ENCODE peak calls at places on chromosomes 3 and 15, in ten cellular contexts. L is ureter, J is sciatic nerve, R is NCI-H748 treated with DMSO at 0.1 percent for 48 hours, B is T47D, U is NCI-H1694 treated with DMSO at 0.1 percent for 48 hours, Q is NCI-H1092, V is ELR, K is GM18507, W is left ventricle myocardium inferior. T is an unnamed sample.

GRCh38 chr15:25062551-25063430 is 108.0 kb downstream of the SNRPN start:
- DNase-seq in L (no peak), J (peak; percentile 14), R (no peak), B (no peak), U (no peak), Q (no peak), V (no peak), K (no peak), W (no peak), T (no peak)

GRCh38 chr3:189188466-189188865 is 16.7 kb downstream of the TPRG1 start:
- DNase-seq in L (no peak), J (no peak), R (no peak), B (peak; percentile 46), U (no peak), Q (no peak), V (no peak), K (no peak), W (no peak), T (no peak)

GRCh38 chr3:185236969-185237368 is 16.9 kb downstream of the EHHADH start:
- DNase-seq in L (no peak), J (no peak), R (no peak), B (no peak), U (no peak), Q (no peak), V (no peak), K (no peak), W (no peak), T (no peak)

GRCh38 chr3:120417272-120417911 is 33.4 kb downstream of the FSTL1 start:
- DNase-seq in L (peak; percentile 95), J (peak; percentile 95), R (peak; percentile 83), B (peak; percentile 99), U (peak; percentile 91), Q (peak; percentile 94), V (peak; percentile 98), K (peak; percentile 89), W (peak; percentile 89), T (peak; percentile 98)

GRCh38 chr15:59087731-59088130 is 17.2 kb upstream of the CCNB2 start:
- DNase-seq in L (no peak), J (no peak), R (no peak), B (no peak), U (no peak), Q (no peak), V (no peak), K (no peak), W (no peak), T (no peak)

GRCh38 chr3:119293761-119294401 is at the start of gene ARHGAP31:
- DNase-seq in L (peak; percentile 64), J (peak; percentile 78), R (peak; percentile 23), B (peak; percentile 43), U (peak; percentile 28), Q (no peak), V (peak; percentile 82), K (peak; percentile 36), W (peak; percentile 75), T (peak; percentile 67)

GRCh38 chr3:33141006-33141405 is 27.2 kb downstream of the CRTAP start:
- DNase-seq in L (no peak), J (no peak), R (no peak), B (no peak), U (no peak), Q (no peak), V (no peak), K (no peak), W (no peak), T (no peak)

GRCh38 chr3:190345027-190345821 is 23.0 kb upstream of the CLDN1 start:
- DNase-seq in L (no peak), J (no peak), R (no peak), B (peak; percentile 32), U (no peak), Q (no peak), V (peak; percentile 98), K (no peak), W (peak; percentile 16), T (peak; percentile 84)

GRCh38 chr3:136270179-136270578 is 20.0 kb downstream of the PCCB start:
- DNase-seq in L (no peak), J (no peak), R (no peak), B (no peak), U (no peak), Q (no peak), V (no peak), K (no peak), W (no peak), T (no peak)

GRCh38 chr3:78839710-78840109 is 928.1 kb downstream of the ROBO1 start:
- DNase-seq in L (no peak), J (no peak), R (no peak), B (no peak), U (no peak), Q (no peak), V (peak; percentile 45), K (no peak), W (no peak), T (peak; percentile 47)

GRCh38 chr15:94177112-94177511 is 54.2 kb upstream of the MCTP2 start:
- DNase-seq in L (no peak), J (no peak), R (no peak), B (no peak), U (no peak), Q (no peak), V (no peak), K (no peak), W (no peak), T (no peak)

GRCh38 chr15:78159395-78159794 is 10.2 kb downstream of the IDH3A start:
- DNase-seq in L (no peak), J (no peak), R (no peak), B (no peak), U (no peak), Q (no peak), V (no peak), K (no peak), W (no peak), T (no peak)

GRCh38 chr15:66962522-66962921 is 102.9 kb upstream of the SMAD3 start:
- DNase-seq in L (no peak), J (no peak), R (no peak), B (no peak), U (no peak), Q (no peak), V (no peak), K (no peak), W (no peak), T (no peak)

GRCh38 chr15:58520936-58521292 is 89.1 kb downstream of the LIPC start:
- DNase-seq in L (no peak), J (no peak), R (no peak), B (no peak), U (no peak), Q (no peak), V (no peak), K (no peak), W (no peak), T (no peak)

GRCh38 chr15:34116620-34117019 is 14.7 kb downstream of the PGBD4 start:
- DNase-seq in L (no peak), J (no peak), R (no peak), B (peak; percentile 55), U (peak; percentile 39), Q (no peak), V (no peak), K (no peak), W (no peak), T (peak; percentile 21)

GRCh38 chr3:79423417-79423816 is 344.4 kb downstream of the ROBO1 start:
- DNase-seq in L (no peak), J (no peak), R (no peak), B (no peak), U (no peak), Q (no peak), V (no peak), K (no peak), W (no peak), T (no peak)

GRCh38 chr15:43241100-43241499 is 20.3 kb upstream of the EPB42 start:
- DNase-seq in L (no peak), J (no peak), R (no peak), B (no peak), U (no peak), Q (no peak), V (no peak), K (no peak), W (peak; percentile 26), T (no peak)

GRCh38 chr3:141442421-141442820 is 44.4 kb upstream of the RASA2 start:
- DNase-seq in L (no peak), J (no peak), R (no peak), B (no peak), U (no peak), Q (no peak), V (no peak), K (no peak), W (no peak), T (no peak)

GRCh38 chr3:123651449-123652345 is 66.8 kb upstream of the HACD2 start:
- DNase-seq in L (no peak), J (no peak), R (no peak), B (no peak), U (no peak), Q (no peak), V (no peak), K (no peak), W (no peak), T (peak; percentile 25)

GRCh38 chr15:42385206-42385979 is 26.1 kb downstream of the CAPN3 start:
- DNase-seq in L (no peak), J (no peak), R (peak; percentile 12), B (peak; percentile 72), U (peak; percentile 19), Q (no peak), V (peak; percentile 70), K (no peak), W (no peak), T (peak; percentile 26)

GRCh38 chr3:88203537-88204143 is 53.9 kb downstream of the C3orf38 start:
- DNase-seq in L (peak; percentile 72), J (peak; percentile 86), R (peak; percentile 34), B (peak; percentile 70), U (no peak), Q (peak; percentile 38), V (peak; percentile 69), K (no peak), W (peak; percentile 54), T (peak; percentile 63)

GRCh38 chr3:145911016-145911415 is 250.0 kb downstream of the PLOD2 start:
- DNase-seq in L (no peak), J (no peak), R (no peak), B (no peak), U (no peak), Q (no peak), V (peak; percentile 2), K (no peak), W (no peak), T (peak; percentile 10)

GRCh38 chr3:197580253-197580691 is 24.5 kb upstream of the BDH1 start:
- DNase-seq in L (no peak), J (no peak), R (no peak), B (no peak), U (no peak), Q (no peak), V (no peak), K (no peak), W (no peak), T (no peak)

GRCh38 chr3:59257506-59257905 is 207.7 kb upstream of the CFAP20DC start:
- DNase-seq in L (no peak), J (no peak), R (no peak), B (no peak), U (no peak), Q (no peak), V (no peak), K (no peak), W (no peak), T (no peak)

T was measured in LHCN-M2.